ENCODE peak calls at places on chromosomes 5 and 9, in seven cellular contexts. X is SW 1271; G is right atrium auricular region; S is stimulated activated CD8-positive, alpha-beta memory T cell treated with anti-CD3 and anti-CD28 coated beads, Interleukin-2, amount 100 ng/mL, for 48 hours; A is erythroblast; T is Right ventricle myocardium superior; H is GM12865. W is an unnamed sample.

GRCh38 chr9:108842610-108843295 is 13.0 kb downstream of the ACTL7B start:
- DNase-seq in X (no peak), G (no peak), S (no peak), A (no peak), T (no peak), H (peak), W (no peak)

GRCh38 chr5:93150311-93151012 is 430.6 kb downstream of the NR2F1-AS1 start:
- DNase-seq in X (no peak), G (no peak), S (no peak), A (no peak), T (no peak), H (no peak), W (no peak)

GRCh38 chr5:94928891-94929290 is 310.4 kb downstream of the SLF1 start:
- DNase-seq in X (no peak), G (no peak), S (no peak), A (no peak), T (no peak), H (no peak), W (no peak)

GRCh38 chr5:42005561-42006153 is 80.6 kb downstream of the FBXO4 start:
- DNase-seq in X (peak), G (no peak), S (no peak), A (peak), T (no peak), H (peak), W (no peak)

GRCh38 chr9:77161966-77162365 is 15.4 kb upstream of the VPS13A start:
- DNase-seq in X (no peak), G (no peak), S (no peak), A (no peak), T (no peak), H (no peak), W (no peak)

GRCh38 chr5:160269017-160269416 is 39.7 kb downstream of the FABP6 start:
- DNase-seq in X (no peak), G (peak), S (no peak), A (no peak), T (peak), H (no peak), W (peak)

GRCh38 chr5:171907731-171908343 is 98.6 kb downstream of the FBXW11 start:
- DNase-seq in X (peak), G (no peak), S (no peak), A (peak), T (no peak), H (peak), W (no peak)

GRCh38 chr5:145829708-145830361 is 5.3 kb downstream of the PRELID2 start:
- DNase-seq in X (no peak), G (no peak), S (no peak), A (peak), T (no peak), H (no peak), W (no peak)

GRCh38 chr5:133228316-133228715 is 176.5 kb downstream of the HSPA4 start:
- DNase-seq in X (no peak), G (no peak), S (no peak), A (no peak), T (no peak), H (no peak), W (no peak)

GRCh38 chr5:138503487-138504270 is 38.4 kb downstream of the EGR1 start:
- DNase-seq in X (peak), G (no peak), S (no peak), A (peak), T (no peak), H (peak), W (no peak)

GRCh38 chr5:170097934-170098333 is 7.8 kb upstream of the FOXI1 start:
- DNase-seq in X (no peak), G (no peak), S (no peak), A (no peak), T (no peak), H (no peak), W (no peak)

GRCh38 chr5:147248584-147248983 is 13.8 kb downstream of the STK32A start:
- DNase-seq in X (no peak), G (no peak), S (no peak), A (no peak), T (no peak), H (no peak), W (no peak)

W was measured in aorta.